ENCODE peak calls at places on chromosomes 12 and 14, in five cellular contexts. F is CD8-positive, alpha-beta T cell; A is foreskin keratinocyte; N is AG09319; S is IMR-90. Z is an unnamed sample.

GRCh38 chr14:54225457-54225856 is 171.3 kb upstream of the CDKN3 start:
- DNase-seq in F (no peak), A (no peak), N (no peak), S (no peak), Z (no peak)

GRCh38 chr14:35121026-35121886 is 534 bp downstream of the PPP2R3C start:
- DNase-seq in F (no peak), A (no peak), N (no peak), S (no peak), Z (no peak)

GRCh38 chr14:79552778-79553177 is 658.5 kb downstream of the DIO2 start:
- DNase-seq in F (no peak), A (no peak), N (no peak), S (no peak), Z (no peak)

GRCh38 chr14:70808402-70809237 is 693 bp downstream of the MAP3K9 start:
- DNase-seq in F (no peak), A (no peak), N (no peak), S (no peak), Z (peak)

GRCh38 chr12:119660074-119660473 is 7.9 kb upstream of the PRKAB1 start:
- DNase-seq in F (no peak), A (no peak), N (no peak), S (no peak), Z (no peak)

GRCh38 chr12:92654929-92655328 is 47.9 kb upstream of the PLEKHG7 start:
- DNase-seq in F (no peak), A (no peak), N (peak), S (peak), Z (no peak)

GRCh38 chr14:47392351-47392750 is 283.1 kb downstream of the MDGA2 start:
- DNase-seq in F (no peak), A (no peak), N (no peak), S (no peak), Z (no peak)

GRCh38 chr14:21049263-21049662 is 7.1 kb downstream of the RNASE7 start:
- DNase-seq in F (no peak), A (no peak), N (no peak), S (peak), Z (no peak)

GRCh38 chr12:101018540-101018939 is 191.5 kb downstream of the SLC5A8 start:
- DNase-seq in F (no peak), A (peak), N (peak), S (peak), Z (no peak)

GRCh38 chr12:120932058-120932457 is 27.9 kb upstream of the SPPL3 start:
- DNase-seq in F (no peak), A (no peak), N (no peak), S (no peak), Z (no peak)

DNA sequence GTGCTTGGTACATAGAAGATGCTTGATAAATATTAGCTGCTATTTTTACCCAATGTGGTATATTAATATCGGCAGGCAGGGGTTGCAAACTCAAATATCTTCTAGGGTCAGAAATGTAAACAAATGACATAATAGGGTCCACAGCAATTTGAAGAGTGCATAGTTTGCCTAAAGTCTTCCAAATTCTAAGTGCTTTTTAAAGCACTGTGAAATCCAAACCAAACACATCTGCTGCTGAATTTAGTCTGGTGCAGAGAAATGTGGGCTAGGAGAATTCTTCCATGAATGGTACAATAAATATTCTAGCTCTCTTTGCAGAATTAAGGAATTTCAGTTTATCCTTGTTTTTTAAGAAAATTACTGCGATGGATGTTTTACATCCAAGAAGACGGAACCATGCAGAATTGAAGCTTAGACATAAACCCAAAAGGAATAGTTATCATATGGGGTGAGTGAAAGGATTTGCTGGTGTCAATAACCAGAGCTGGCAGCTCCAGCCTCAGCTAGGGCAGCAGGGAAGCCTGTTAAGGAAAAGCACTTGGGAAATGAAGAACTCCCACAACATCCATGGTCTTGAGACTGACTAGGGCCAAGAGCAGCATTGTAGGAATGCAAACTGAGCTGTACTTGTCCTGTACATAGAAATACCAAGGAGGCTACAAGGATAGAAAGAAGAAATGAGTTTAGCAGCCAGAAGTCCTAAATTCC is 65.5 kb downstream of the PTPRR start:
- DNase-seq in F (no peak), A (no peak), N (no peak), S (no peak), Z (no peak)
- TF ChIP-seq CTCF in F (no peak), A (no peak), N (no peak), S (no peak), Z (no peak)

DNA sequence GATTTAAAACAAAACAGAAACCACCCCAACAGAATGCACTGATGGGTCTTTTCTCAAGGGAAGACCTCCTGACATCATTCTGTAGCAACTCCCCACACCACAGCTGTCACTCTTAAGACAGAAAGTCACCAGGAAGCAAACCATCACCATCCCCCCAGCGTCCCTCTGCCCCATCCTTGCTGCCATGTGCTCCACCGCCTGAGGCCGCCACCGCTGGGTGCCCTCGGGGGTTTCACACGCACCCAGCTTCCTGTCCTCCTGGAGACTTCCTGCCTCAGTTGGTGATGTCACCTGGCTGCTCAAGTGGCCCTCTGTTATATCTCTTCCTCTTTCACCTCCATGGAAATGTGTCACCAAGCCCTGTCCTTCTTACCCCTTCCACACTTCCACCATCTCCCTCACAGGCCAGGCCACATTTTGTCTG is 71.4 kb upstream of the GPR68 start:
- DNase-seq in F (peak), A (no peak), N (no peak), S (no peak), Z (no peak)
- TF ChIP-seq CTCF in F (no peak), A (no peak), N (no peak), S (no peak), Z (no peak)

GRCh38 chr14:65354715-65355114 is 57.8 kb upstream of the FUT8 start:
- DNase-seq in F (no peak), A (peak), N (no peak), S (no peak), Z (no peak)
- TF ChIP-seq CTCF in F (no peak), A (no peak), N (no peak), S (no peak), Z (no peak)

GRCh38 chr14:97180304-97181200 is 383.4 kb downstream of the VRK1 start:
- DNase-seq in F (no peak), A (peak), N (no peak), S (no peak), Z (peak)

GRCh38 chr14:97179573-97179972 is 382.4 kb downstream of the VRK1 start:
- DNase-seq in F (no peak), A (no peak), N (no peak), S (no peak), Z (no peak)

GRCh38 chr14:97178781-97179180 is 381.6 kb downstream of the VRK1 start:
- DNase-seq in F (no peak), A (no peak), N (no peak), S (no peak), Z (no peak)

GRCh38 chr14:97177635-97178034 is 380.5 kb downstream of the VRK1 start:
- DNase-seq in F (no peak), A (no peak), N (no peak), S (no peak), Z (no peak)

DNA sequence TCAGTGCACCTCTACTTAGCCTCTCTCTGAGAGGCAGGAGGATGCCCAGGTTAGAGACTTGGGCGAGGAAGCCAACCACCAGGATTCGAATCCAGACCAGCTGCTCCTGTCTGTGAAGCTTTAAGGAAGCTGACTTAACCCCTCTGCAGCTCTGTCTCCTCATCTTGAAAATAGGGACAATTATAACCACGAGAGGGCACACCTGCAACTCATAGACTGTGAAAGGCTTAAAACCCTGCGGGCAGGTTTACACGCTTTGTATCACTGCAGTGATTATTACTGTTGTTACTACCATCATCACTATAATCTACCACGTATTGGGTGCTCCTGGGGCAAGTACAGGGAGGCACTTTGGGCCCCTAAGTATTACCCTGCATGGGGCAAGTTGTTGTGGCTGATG is 379.8 kb downstream of the VRK1 start:
- DNase-seq in F (peak), A (peak), N (no peak), S (no peak), Z (no peak)
- TF ChIP-seq CTCF in F (peak), A (peak), N (no peak), S (no peak), Z (peak)

Z was measured in chondrocyte.